ENCODE peak calls at places on chromosomes 13 and 19, in eight cellular contexts. One of them, this sample, is unnamed.

GRCh38 chr19:28577199-28577598 is 635.8 kb downstream of the UQCRFS1 start:
- DNase-seq in fibroblast of lung: no peak
- DNase-seq in uterus: no peak
- DNase-seq in stomach: no peak
- DNase-seq in lung: no peak
- DNase-seq in AG09319: no peak
- DNase-seq in colonic mucosa: no peak
- DNase-seq in foreskin fibroblast: no peak
- DNase-seq in this sample: no peak

GRCh38 chr13:68185767-68186166 is 955.6 kb upstream of the PCDH9 start:
- DNase-seq in colonic mucosa: no peak
- DNase-seq in stomach: no peak
- DNase-seq in AG09319: no peak
- DNase-seq in lung: no peak
- DNase-seq in uterus: no peak
- DNase-seq in foreskin fibroblast: no peak
- DNase-seq in fibroblast of lung: peak; percentile 34
- DNase-seq in this sample: no peak

GRCh38 chr13:112714772-112715569 is 25.1 kb downstream of the ATP11A start:
- DNase-seq in stomach: peak; percentile 7
- DNase-seq in foreskin fibroblast: peak; percentile 10
- DNase-seq in fibroblast of lung: no peak
- DNase-seq in uterus: peak; percentile 22
- DNase-seq in colonic mucosa: no peak
- DNase-seq in lung: no peak
- DNase-seq in AG09319: no peak
- DNase-seq in this sample: no peak

GRCh38 chr19:45972081-45972943 is 1.4 kb downstream of the NOVA2 start:
- DNase-seq in AG09319: no peak
- DNase-seq in lung: no peak
- DNase-seq in uterus: no peak
- DNase-seq in fibroblast of lung: no peak
- DNase-seq in stomach: no peak
- DNase-seq in foreskin fibroblast: no peak
- DNase-seq in colonic mucosa: no peak
- DNase-seq in this sample: no peak

GRCh38 chr19:970695-971094 is 13.4 kb upstream of the WDR18 start:
- DNase-seq in foreskin fibroblast: peak; percentile 49
- DNase-seq in lung: no peak
- DNase-seq in colonic mucosa: no peak
- DNase-seq in AG09319: no peak
- DNase-seq in stomach: no peak
- DNase-seq in uterus: no peak
- DNase-seq in fibroblast of lung: peak; percentile 27
- DNase-seq in this sample: no peak

GRCh38 chr19:50723069-50723468 is at the start of gene CLEC11A:
- DNase-seq in AG09319: peak; percentile 41
- DNase-seq in lung: no peak
- DNase-seq in foreskin fibroblast: peak; percentile 95
- DNase-seq in fibroblast of lung: peak; percentile 62
- DNase-seq in uterus: peak; percentile 72
- DNase-seq in stomach: no peak
- DNase-seq in colonic mucosa: peak; percentile 54
- DNase-seq in this sample: no peak

GRCh38 chr13:51222510-51223283 is 499 bp downstream of the FAM124A start:
- DNase-seq in colonic mucosa: no peak
- DNase-seq in foreskin fibroblast: peak; percentile 33
- DNase-seq in AG09319: no peak
- DNase-seq in lung: no peak
- DNase-seq in stomach: no peak
- DNase-seq in fibroblast of lung: no peak
- DNase-seq in uterus: no peak
- DNase-seq in this sample: no peak

GRCh38 chr13:33109801-33110200 is 93.6 kb downstream of the KL start:
- DNase-seq in colonic mucosa: no peak
- DNase-seq in fibroblast of lung: no peak
- DNase-seq in lung: no peak
- DNase-seq in AG09319: no peak
- DNase-seq in stomach: no peak
- DNase-seq in foreskin fibroblast: peak; percentile 31
- DNase-seq in uterus: no peak
- DNase-seq in this sample: no peak

GRCh38 chr19:55173717-55174409 is 6.2 kb downstream of the SYT5 start:
- DNase-seq in lung: no peak
- DNase-seq in colonic mucosa: peak; percentile 70
- DNase-seq in AG09319: peak; percentile 49
- DNase-seq in fibroblast of lung: peak; percentile 75
- DNase-seq in foreskin fibroblast: peak; percentile 95
- DNase-seq in stomach: peak; percentile 43
- DNase-seq in uterus: peak; percentile 46
- DNase-seq in this sample: peak; percentile 67

GRCh38 chr19:37654118-37654517 is 1.1 kb downstream of the ZFP30 start:
- DNase-seq in fibroblast of lung: no peak
- DNase-seq in stomach: no peak
- DNase-seq in lung: no peak
- DNase-seq in uterus: no peak
- DNase-seq in colonic mucosa: no peak
- DNase-seq in foreskin fibroblast: peak; percentile 6
- DNase-seq in AG09319: no peak
- DNase-seq in this sample: no peak

GRCh38 chr13:32859893-32860292 is 156.3 kb upstream of the KL start:
- DNase-seq in lung: no peak
- DNase-seq in stomach: no peak
- DNase-seq in uterus: peak; percentile 34
- DNase-seq in foreskin fibroblast: no peak
- DNase-seq in AG09319: no peak
- DNase-seq in colonic mucosa: no peak
- DNase-seq in fibroblast of lung: no peak
- DNase-seq in this sample: no peak

GRCh38 chr13:44516771-44517170 is 59.4 kb downstream of the TSC22D1 start:
- DNase-seq in fibroblast of lung: no peak
- DNase-seq in colonic mucosa: no peak
- DNase-seq in AG09319: no peak
- DNase-seq in stomach: no peak
- DNase-seq in foreskin fibroblast: no peak
- DNase-seq in uterus: no peak
- DNase-seq in lung: no peak
- DNase-seq in this sample: no peak

GRCh38 chr19:1566392-1567115 is 1.6 kb downstream of the MEX3D start:
- DNase-seq in AG09319: peak; percentile 58
- DNase-seq in colonic mucosa: peak; percentile 62
- DNase-seq in foreskin fibroblast: peak; percentile 93
- DNase-seq in uterus: peak; percentile 78
- DNase-seq in stomach: peak; percentile 71
- DNase-seq in lung: peak; percentile 71
- DNase-seq in fibroblast of lung: peak; percentile 79
- DNase-seq in this sample: peak; percentile 78

GRCh38 chr13:48304132-48304876 is 753 bp downstream of the RB1 start:
- DNase-seq in foreskin fibroblast: peak; percentile 56
- DNase-seq in lung: no peak
- DNase-seq in stomach: peak; percentile 34
- DNase-seq in fibroblast of lung: peak; percentile 61
- DNase-seq in AG09319: peak; percentile 19
- DNase-seq in colonic mucosa: peak; percentile 48
- DNase-seq in uterus: no peak
- DNase-seq in this sample: peak; percentile 58

GRCh38 chr13:43848250-43848649 is 31.3 kb downstream of the CCDC122 start:
- DNase-seq in lung: no peak
- DNase-seq in foreskin fibroblast: peak; percentile 70
- DNase-seq in uterus: no peak
- DNase-seq in fibroblast of lung: peak; percentile 69
- DNase-seq in AG09319: peak; percentile 64
- DNase-seq in colonic mucosa: no peak
- DNase-seq in stomach: no peak
- DNase-seq in this sample: peak; percentile 56

GRCh38 chr13:46571189-46571901 is 18.4 kb downstream of the LRCH1 start:
- DNase-seq in uterus: no peak
- DNase-seq in lung: no peak
- DNase-seq in AG09319: no peak
- DNase-seq in foreskin fibroblast: peak; percentile 81
- DNase-seq in stomach: no peak
- DNase-seq in fibroblast of lung: peak; percentile 63
- DNase-seq in colonic mucosa: no peak
- DNase-seq in this sample: no peak

GRCh38 chr13:98534821-98535220 is 42.1 kb downstream of the STK24 start:
- DNase-seq in fibroblast of lung: no peak
- DNase-seq in AG09319: no peak
- DNase-seq in foreskin fibroblast: no peak
- DNase-seq in colonic mucosa: no peak
- DNase-seq in uterus: no peak
- DNase-seq in stomach: no peak
- DNase-seq in lung: no peak
- DNase-seq in this sample: no peak

GRCh38 chr13:113405481-113406300 is 41.8 kb upstream of the GRTP1 start:
- DNase-seq in colonic mucosa: no peak
- DNase-seq in fibroblast of lung: peak; percentile 15
- DNase-seq in uterus: no peak
- DNase-seq in lung: no peak
- DNase-seq in stomach: no peak
- DNase-seq in AG09319: no peak
- DNase-seq in foreskin fibroblast: no peak
- DNase-seq in this sample: no peak

GRCh38 chr13:114027046-114027760 is 53.3 kb upstream of the C13orf46 start:
- DNase-seq in AG09319: peak; percentile 50
- DNase-seq in colonic mucosa: no peak
- DNase-seq in fibroblast of lung: peak; percentile 62
- DNase-seq in foreskin fibroblast: peak; percentile 71
- DNase-seq in lung: no peak
- DNase-seq in stomach: no peak
- DNase-seq in uterus: no peak
- DNase-seq in this sample: no peak

GRCh38 chr13:38670627-38671026 is 16.2 kb upstream of the FREM2 start:
- DNase-seq in foreskin fibroblast: no peak
- DNase-seq in stomach: no peak
- DNase-seq in lung: no peak
- DNase-seq in fibroblast of lung: peak; percentile 6
- DNase-seq in uterus: no peak
- DNase-seq in colonic mucosa: no peak
- DNase-seq in AG09319: no peak
- DNase-seq in this sample: peak; percentile 75

GRCh38 chr13:111335263-111335662 is 14.8 kb downstream of the TEX29 start:
- DNase-seq in uterus: no peak
- DNase-seq in stomach: no peak
- DNase-seq in colonic mucosa: no peak
- DNase-seq in fibroblast of lung: no peak
- DNase-seq in AG09319: no peak
- DNase-seq in foreskin fibroblast: no peak
- DNase-seq in lung: no peak
- DNase-seq in this sample: no peak

GRCh38 chr13:76641056-76641455 is 245.1 kb downstream of the KCTD12 start:
- DNase-seq in foreskin fibroblast: peak; percentile 78
- DNase-seq in lung: no peak
- DNase-seq in stomach: no peak
- DNase-seq in fibroblast of lung: peak; percentile 35
- DNase-seq in AG09319: peak; percentile 11
- DNase-seq in colonic mucosa: no peak
- DNase-seq in uterus: no peak
- DNase-seq in this sample: no peak

DNA sequence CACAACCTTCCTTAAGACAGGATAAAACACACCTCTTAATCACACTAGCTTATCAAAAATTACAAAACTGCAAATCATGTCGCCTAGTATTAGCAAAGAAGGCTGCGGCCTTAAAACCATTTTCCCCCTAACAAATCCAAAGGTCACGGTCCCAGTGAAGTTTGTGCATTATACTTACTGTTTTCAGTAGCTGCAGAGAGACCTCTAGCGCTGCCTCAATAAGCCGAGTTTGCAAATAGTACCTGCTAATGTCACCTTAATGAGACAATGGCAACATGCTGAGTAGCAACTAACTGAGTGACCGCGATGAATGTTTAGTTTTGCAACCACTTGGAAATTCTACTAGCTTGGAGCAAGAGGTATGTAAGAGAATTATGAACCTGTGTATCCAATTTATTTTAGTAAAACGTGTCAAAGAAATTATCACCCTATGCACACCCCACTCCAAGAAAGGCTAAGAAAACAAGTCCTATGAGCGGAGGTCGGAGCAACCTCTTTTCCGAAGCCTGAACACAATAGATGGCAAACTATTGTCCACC is 1.2 kb downstream of the KPNA3 start:
- DNase-seq in AG09319: no peak
- DNase-seq in colonic mucosa: peak; percentile 58
- DNase-seq in lung: no peak
- DNase-seq in foreskin fibroblast: peak; percentile 54
- DNase-seq in uterus: no peak
- DNase-seq in fibroblast of lung: peak; percentile 63
- DNase-seq in stomach: no peak
- DNase-seq in this sample: peak; percentile 47
- TF ChIP-seq CTCF in AG09319: peak; percentile 6
- TF ChIP-seq CTCF in colonic mucosa: no peak
- TF ChIP-seq CTCF in lung: no peak
- TF ChIP-seq CTCF in foreskin fibroblast: peak; percentile 12
- TF ChIP-seq CTCF in uterus: no peak
- TF ChIP-seq CTCF in fibroblast of lung: no peak
- TF ChIP-seq CTCF in stomach: no peak
- TF ChIP-seq CTCF in this sample: no peak

GRCh38 chr19:40804783-40805242 is 5.8 kb downstream of the EGLN2 start:
- DNase-seq in foreskin fibroblast: no peak
- DNase-seq in AG09319: no peak
- DNase-seq in fibroblast of lung: no peak
- DNase-seq in stomach: peak; percentile 73
- DNase-seq in colonic mucosa: peak; percentile 25
- DNase-seq in uterus: no peak
- DNase-seq in lung: no peak
- DNase-seq in this sample: no peak
- TF ChIP-seq CTCF in foreskin fibroblast: no peak
- TF ChIP-seq CTCF in AG09319: no peak
- TF ChIP-seq CTCF in fibroblast of lung: peak; percentile 27
- TF ChIP-seq CTCF in stomach: no peak
- TF ChIP-seq CTCF in colonic mucosa: no peak
- TF ChIP-seq CTCF in uterus: no peak
- TF ChIP-seq CTCF in lung: no peak
- TF ChIP-seq CTCF in this sample: no peak

GRCh38 chr19:12736854-12737665 is at the start of gene GET3:
- DNase-seq in fibroblast of lung: peak; percentile 100
- DNase-seq in stomach: peak; percentile 91
- DNase-seq in colonic mucosa: peak; percentile 95
- DNase-seq in uterus: peak; percentile 97
- DNase-seq in lung: peak; percentile 96
- DNase-seq in foreskin fibroblast: peak; percentile 99
- DNase-seq in AG09319: peak; percentile 100
- DNase-seq in this sample: peak; percentile 100
- TF ChIP-seq CTCF in fibroblast of lung: no peak
- TF ChIP-seq CTCF in stomach: no peak
- TF ChIP-seq CTCF in colonic mucosa: no peak
- TF ChIP-seq CTCF in uterus: peak; percentile 44
- TF ChIP-seq CTCF in lung: no peak
- TF ChIP-seq CTCF in foreskin fibroblast: no peak
- TF ChIP-seq CTCF in AG09319: no peak
- TF ChIP-seq CTCF in this sample: no peak

GRCh38 chr19:18520848-18521691 is 800 bp downstream of the ELL start:
- DNase-seq in fibroblast of lung: no peak
- DNase-seq in foreskin fibroblast: peak; percentile 31
- DNase-seq in stomach: peak; percentile 50
- DNase-seq in lung: peak; percentile 53
- DNase-seq in colonic mucosa: peak; percentile 61
- DNase-seq in AG09319: no peak
- DNase-seq in uterus: peak; percentile 45
- DNase-seq in this sample: peak; percentile 28
- TF ChIP-seq CTCF in fibroblast of lung: no peak
- TF ChIP-seq CTCF in foreskin fibroblast: no peak
- TF ChIP-seq CTCF in stomach: no peak
- TF ChIP-seq CTCF in lung: no peak
- TF ChIP-seq CTCF in colonic mucosa: no peak
- TF ChIP-seq CTCF in AG09319: no peak
- TF ChIP-seq CTCF in uterus: no peak
- TF ChIP-seq CTCF in this sample: no peak